ENCODE peak calls at places on chromosomes 2 and 18, in seven cellular contexts. One of them, this sample, is unnamed.

GRCh38 chr2:55247025-55247424 is 14.5 kb downstream of the RPS27A start:
- DNase-seq in fibroblast of mammary gland: no peak
- DNase-seq in A549: no peak
- DNase-seq in retinal pigment epithelial cell: no peak
- DNase-seq in prostate gland: no peak
- DNase-seq in cardiac fibroblast: no peak
- DNase-seq in left lung: no peak
- DNase-seq in this sample: no peak

GRCh38 chr2:28469304-28469703 is 26.6 kb upstream of the PLB1 start:
- DNase-seq in prostate gland: no peak
- DNase-seq in cardiac fibroblast: peak; percentile 76
- DNase-seq in left lung: no peak
- DNase-seq in fibroblast of mammary gland: peak; percentile 77
- DNase-seq in A549: no peak
- DNase-seq in retinal pigment epithelial cell: no peak
- DNase-seq in this sample: no peak

GRCh38 chr2:235556086-235556485 is 62.2 kb downstream of the AGAP1 start:
- DNase-seq in retinal pigment epithelial cell: no peak
- DNase-seq in cardiac fibroblast: no peak
- DNase-seq in prostate gland: no peak
- DNase-seq in left lung: no peak
- DNase-seq in fibroblast of mammary gland: no peak
- DNase-seq in A549: no peak
- DNase-seq in this sample: no peak

GRCh38 chr18:31931163-31931885 is 11.6 kb downstream of the TRAPPC8 start:
- DNase-seq in A549: no peak
- DNase-seq in cardiac fibroblast: peak; percentile 56
- DNase-seq in prostate gland: no peak
- DNase-seq in left lung: no peak
- DNase-seq in retinal pigment epithelial cell: peak; percentile 86
- DNase-seq in fibroblast of mammary gland: peak; percentile 21
- DNase-seq in this sample: peak; percentile 16

GRCh38 chr18:13626544-13626908 is 99.8 kb downstream of the FAM210A start:
- DNase-seq in retinal pigment epithelial cell: no peak
- DNase-seq in cardiac fibroblast: no peak
- DNase-seq in left lung: no peak
- DNase-seq in fibroblast of mammary gland: no peak
- DNase-seq in prostate gland: no peak
- DNase-seq in A549: no peak
- DNase-seq in this sample: no peak

GRCh38 chr2:65940856-65941255 is 494.1 kb upstream of the MEIS1 start:
- DNase-seq in cardiac fibroblast: no peak
- DNase-seq in A549: no peak
- DNase-seq in retinal pigment epithelial cell: no peak
- DNase-seq in fibroblast of mammary gland: no peak
- DNase-seq in prostate gland: no peak
- DNase-seq in left lung: no peak
- DNase-seq in this sample: no peak

GRCh38 chr2:209208211-209208610 is 215.6 kb upstream of the MAP2 start:
- DNase-seq in fibroblast of mammary gland: peak; percentile 9
- DNase-seq in cardiac fibroblast: peak; percentile 7
- DNase-seq in retinal pigment epithelial cell: peak; percentile 0
- DNase-seq in prostate gland: peak; percentile 4
- DNase-seq in left lung: no peak
- DNase-seq in A549: no peak
- DNase-seq in this sample: no peak

GRCh38 chr18:10591891-10592290 is 66.1 kb downstream of the NAPG start:
- DNase-seq in prostate gland: no peak
- DNase-seq in left lung: no peak
- DNase-seq in cardiac fibroblast: no peak
- DNase-seq in A549: no peak
- DNase-seq in retinal pigment epithelial cell: no peak
- DNase-seq in fibroblast of mammary gland: no peak
- DNase-seq in this sample: no peak

GRCh38 chr2:14342313-14342712 is 290.2 kb upstream of the LRATD1 start:
- DNase-seq in cardiac fibroblast: no peak
- DNase-seq in fibroblast of mammary gland: no peak
- DNase-seq in A549: no peak
- DNase-seq in retinal pigment epithelial cell: no peak
- DNase-seq in prostate gland: no peak
- DNase-seq in left lung: no peak
- DNase-seq in this sample: no peak

GRCh38 chr2:66775730-66776422 is 341.0 kb downstream of the MEIS1 start:
- DNase-seq in A549: no peak
- DNase-seq in prostate gland: no peak
- DNase-seq in fibroblast of mammary gland: no peak
- DNase-seq in left lung: no peak
- DNase-seq in retinal pigment epithelial cell: no peak
- DNase-seq in cardiac fibroblast: no peak
- DNase-seq in this sample: no peak

GRCh38 chr2:102025016-102025491 is 33.3 kb downstream of the IL1R2 start:
- DNase-seq in prostate gland: no peak
- DNase-seq in retinal pigment epithelial cell: no peak
- DNase-seq in left lung: no peak
- DNase-seq in cardiac fibroblast: peak; percentile 72
- DNase-seq in fibroblast of mammary gland: peak; percentile 84
- DNase-seq in A549: no peak
- DNase-seq in this sample: peak; percentile 78

GRCh38 chr2:216578325-216578724 is 54.9 kb upstream of the IGFBP2 start:
- DNase-seq in fibroblast of mammary gland: peak; percentile 52
- DNase-seq in prostate gland: no peak
- DNase-seq in left lung: no peak
- DNase-seq in cardiac fibroblast: peak; percentile 43
- DNase-seq in A549: no peak
- DNase-seq in retinal pigment epithelial cell: no peak
- DNase-seq in this sample: peak; percentile 40

GRCh38 chr2:110717734-110718133 is 14.6 kb upstream of the ACOXL start:
- DNase-seq in A549: no peak
- DNase-seq in retinal pigment epithelial cell: no peak
- DNase-seq in cardiac fibroblast: no peak
- DNase-seq in prostate gland: no peak
- DNase-seq in left lung: no peak
- DNase-seq in fibroblast of mammary gland: peak; percentile 52
- DNase-seq in this sample: no peak

GRCh38 chr2:50765590-50765989 is 266.3 kb downstream of the NRXN1 start:
- DNase-seq in fibroblast of mammary gland: no peak
- DNase-seq in prostate gland: no peak
- DNase-seq in A549: no peak
- DNase-seq in left lung: no peak
- DNase-seq in retinal pigment epithelial cell: no peak
- DNase-seq in cardiac fibroblast: no peak
- DNase-seq in this sample: no peak

GRCh38 chr18:3104190-3105054 is 91.5 kb upstream of the LPIN2 start:
- DNase-seq in left lung: no peak
- DNase-seq in fibroblast of mammary gland: peak; percentile 81
- DNase-seq in retinal pigment epithelial cell: no peak
- DNase-seq in prostate gland: no peak
- DNase-seq in cardiac fibroblast: peak; percentile 90
- DNase-seq in A549: no peak
- DNase-seq in this sample: peak; percentile 29

GRCh38 chr2:54728669-54729120 is 5.2 kb downstream of the EML6 start:
- DNase-seq in A549: peak; percentile 35
- DNase-seq in left lung: no peak
- DNase-seq in prostate gland: no peak
- DNase-seq in fibroblast of mammary gland: peak; percentile 96
- DNase-seq in retinal pigment epithelial cell: no peak
- DNase-seq in cardiac fibroblast: peak; percentile 87
- DNase-seq in this sample: peak; percentile 84

GRCh38 chr2:45104429-45104828 is 95.2 kb upstream of the SIX2 start:
- DNase-seq in fibroblast of mammary gland: no peak
- DNase-seq in prostate gland: no peak
- DNase-seq in cardiac fibroblast: no peak
- DNase-seq in A549: no peak
- DNase-seq in retinal pigment epithelial cell: no peak
- DNase-seq in left lung: no peak
- DNase-seq in this sample: no peak

GRCh38 chr18:4453712-4454547 is 1.2 kb downstream of the DLGAP1 start:
- DNase-seq in A549: no peak
- DNase-seq in cardiac fibroblast: no peak
- DNase-seq in fibroblast of mammary gland: no peak
- DNase-seq in prostate gland: no peak
- DNase-seq in retinal pigment epithelial cell: no peak
- DNase-seq in left lung: peak; percentile 79
- DNase-seq in this sample: no peak
- H3K4me3 ChIP-seq in A549: no peak overlapping the region
- H3K4me3 ChIP-seq in cardiac fibroblast: peak overlapping the region; percentile 35
- H3K4me3 ChIP-seq in fibroblast of mammary gland: no peak overlapping the region
- H3K4me3 ChIP-seq in prostate gland: peak overlapping the region; percentile 28
- H3K4me3 ChIP-seq in retinal pigment epithelial cell: peak overlapping the region; percentile 42
- H3K4me3 ChIP-seq in left lung: peak overlapping the region; percentile 29
- H3K4me3 ChIP-seq in this sample: peak overlapping the region; percentile 41

GRCh38 chr2:86439879-86440630 is 1.1 kb upstream of the KDM3A start:
- DNase-seq in left lung: no peak
- DNase-seq in A549: no peak
- DNase-seq in cardiac fibroblast: no peak
- DNase-seq in prostate gland: no peak
- DNase-seq in fibroblast of mammary gland: no peak
- DNase-seq in retinal pigment epithelial cell: no peak
- DNase-seq in this sample: peak; percentile 17
- H3K4me3 ChIP-seq in left lung: peak overlapping the region; percentile 61
- H3K4me3 ChIP-seq in A549: peak overlapping the region; percentile 5
- H3K4me3 ChIP-seq in cardiac fibroblast: no peak overlapping the region
- H3K4me3 ChIP-seq in prostate gland: no peak overlapping the region
- H3K4me3 ChIP-seq in fibroblast of mammary gland: no peak overlapping the region
- H3K4me3 ChIP-seq in retinal pigment epithelial cell: no peak overlapping the region
- H3K4me3 ChIP-seq in this sample: no peak overlapping the region

GRCh38 chr2:239300871-239301742 is 99.7 kb downstream of the HDAC4 start:
- DNase-seq in prostate gland: no peak
- DNase-seq in cardiac fibroblast: no peak
- DNase-seq in left lung: peak; percentile 65
- DNase-seq in A549: no peak
- DNase-seq in retinal pigment epithelial cell: no peak
- DNase-seq in fibroblast of mammary gland: no peak
- DNase-seq in this sample: no peak

GRCh38 chr2:239300242-239300641 is 100.6 kb downstream of the HDAC4 start:
- DNase-seq in prostate gland: no peak
- DNase-seq in left lung: no peak
- DNase-seq in cardiac fibroblast: no peak
- DNase-seq in fibroblast of mammary gland: no peak
- DNase-seq in retinal pigment epithelial cell: no peak
- DNase-seq in A549: no peak
- DNase-seq in this sample: no peak

GRCh38 chr2:239302808-239303557 is 97.8 kb downstream of the HDAC4 start:
- DNase-seq in fibroblast of mammary gland: no peak
- DNase-seq in A549: no peak
- DNase-seq in prostate gland: no peak
- DNase-seq in cardiac fibroblast: no peak
- DNase-seq in left lung: no peak
- DNase-seq in retinal pigment epithelial cell: no peak
- DNase-seq in this sample: no peak

GRCh38 chr2:239303711-239304532 is 96.9 kb downstream of the HDAC4 start:
- DNase-seq in left lung: no peak
- DNase-seq in fibroblast of mammary gland: no peak
- DNase-seq in A549: no peak
- DNase-seq in cardiac fibroblast: no peak
- DNase-seq in retinal pigment epithelial cell: no peak
- DNase-seq in prostate gland: no peak
- DNase-seq in this sample: no peak

DNA sequence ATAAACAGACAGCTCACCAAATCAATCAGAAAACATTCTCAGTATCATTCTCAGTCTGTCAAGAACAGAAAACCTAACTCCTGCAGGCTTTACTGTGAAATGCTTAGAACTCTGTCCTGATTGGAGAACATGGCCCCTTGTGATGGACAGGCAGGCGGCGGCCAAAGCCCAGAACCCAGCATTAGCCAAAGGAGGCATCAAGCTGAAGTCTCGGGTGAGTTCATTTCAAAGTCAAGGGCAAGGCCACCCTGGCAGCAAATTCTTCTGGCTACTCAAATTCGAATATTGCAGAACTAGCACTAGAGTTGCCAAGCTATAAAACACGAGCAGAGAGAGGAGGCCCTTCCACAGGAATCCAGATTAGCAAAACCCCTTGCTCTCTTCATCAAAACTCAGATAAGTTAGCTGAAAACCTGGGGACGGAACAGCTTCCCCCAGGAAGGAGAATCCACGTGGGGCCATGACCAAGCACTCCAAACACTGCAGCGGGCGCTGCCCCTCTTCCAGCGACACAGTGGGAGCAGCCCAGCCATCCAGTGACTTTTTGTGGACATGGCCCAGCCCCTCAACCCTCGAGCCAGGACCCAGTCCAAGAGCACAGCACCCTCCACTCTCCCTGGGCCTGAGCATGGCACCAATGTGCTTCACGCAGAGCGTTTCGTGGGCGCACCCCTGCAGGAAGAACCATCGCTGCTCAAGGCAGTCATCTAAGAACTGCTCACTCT is 98.6 kb downstream of the HDAC4 start:
- DNase-seq in retinal pigment epithelial cell: no peak
- DNase-seq in cardiac fibroblast: no peak
- DNase-seq in prostate gland: no peak
- DNase-seq in fibroblast of mammary gland: no peak
- DNase-seq in left lung: no peak
- DNase-seq in A549: no peak
- DNase-seq in this sample: no peak
- H3K4me3 ChIP-seq in retinal pigment epithelial cell: no peak overlapping the region
- H3K4me3 ChIP-seq in cardiac fibroblast: no peak overlapping the region
- H3K4me3 ChIP-seq in prostate gland: no peak overlapping the region
- H3K4me3 ChIP-seq in fibroblast of mammary gland: no peak overlapping the region
- H3K4me3 ChIP-seq in left lung: no peak overlapping the region
- H3K4me3 ChIP-seq in A549: no peak overlapping the region
- H3K4me3 ChIP-seq in this sample: no peak overlapping the region

GRCh38 chr18:35949090-35949489 is 23.4 kb upstream of the RMP24 start:
- DNase-seq in left lung: no peak
- DNase-seq in prostate gland: no peak
- DNase-seq in fibroblast of mammary gland: no peak
- DNase-seq in A549: no peak
- DNase-seq in cardiac fibroblast: no peak
- DNase-seq in retinal pigment epithelial cell: no peak
- DNase-seq in this sample: no peak

GRCh38 chr18:35949903-35950627 is 22.4 kb upstream of the RMP24 start:
- DNase-seq in fibroblast of mammary gland: peak; percentile 68
- DNase-seq in left lung: peak; percentile 85
- DNase-seq in prostate gland: peak; percentile 52
- DNase-seq in cardiac fibroblast: peak; percentile 73
- DNase-seq in A549: peak; percentile 25
- DNase-seq in retinal pigment epithelial cell: peak; percentile 19
- DNase-seq in this sample: peak; percentile 73

GRCh38 chr18:35953688-35954087 is 18.8 kb upstream of the RMP24 start:
- DNase-seq in fibroblast of mammary gland: no peak
- DNase-seq in prostate gland: no peak
- DNase-seq in retinal pigment epithelial cell: no peak
- DNase-seq in left lung: no peak
- DNase-seq in A549: no peak
- DNase-seq in cardiac fibroblast: no peak
- DNase-seq in this sample: no peak

GRCh38 chr18:35948080-35948479 is 24.4 kb upstream of the RMP24 start:
- DNase-seq in fibroblast of mammary gland: no peak
- DNase-seq in retinal pigment epithelial cell: no peak
- DNase-seq in prostate gland: no peak
- DNase-seq in A549: no peak
- DNase-seq in left lung: no peak
- DNase-seq in cardiac fibroblast: no peak
- DNase-seq in this sample: no peak

DNA sequence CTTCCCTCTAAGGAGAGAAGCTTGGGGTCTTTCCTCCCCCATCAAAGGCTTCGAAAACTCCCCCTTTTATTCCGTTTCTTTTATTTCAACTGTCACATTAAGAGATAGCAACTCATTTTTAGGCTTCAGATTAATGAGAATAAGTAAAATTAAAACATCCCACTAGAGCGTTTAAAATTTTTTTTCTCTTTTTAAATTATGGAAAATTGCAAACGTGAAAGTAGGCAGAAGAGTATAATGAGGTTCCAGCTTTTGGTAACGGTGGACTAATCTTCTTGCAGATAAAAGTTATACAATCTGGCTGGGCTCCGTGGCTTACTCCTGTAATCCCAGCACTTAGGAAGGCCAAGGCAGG is 21.9 kb upstream of the RMP24 start:
- DNase-seq in prostate gland: no peak
- DNase-seq in retinal pigment epithelial cell: no peak
- DNase-seq in A549: no peak
- DNase-seq in cardiac fibroblast: no peak
- DNase-seq in fibroblast of mammary gland: no peak
- DNase-seq in left lung: no peak
- DNase-seq in this sample: no peak
- H3K4me3 ChIP-seq in prostate gland: no peak overlapping the region
- H3K4me3 ChIP-seq in retinal pigment epithelial cell: peak overlapping the region; percentile 62
- H3K4me3 ChIP-seq in A549: no peak overlapping the region
- H3K4me3 ChIP-seq in cardiac fibroblast: no peak overlapping the region
- H3K4me3 ChIP-seq in fibroblast of mammary gland: no peak overlapping the region
- H3K4me3 ChIP-seq in left lung: peak overlapping the region; percentile 31
- H3K4me3 ChIP-seq in this sample: peak overlapping the region; percentile 51